ENCODE peak calls at places on chromosomes 12 and 14, in four cellular contexts. S is breast epithelium, P is heart right ventricle, C is Karpas-422. T is an unnamed sample.

GRCh38 chr14:72552236-72552635 is 341.7 kb downstream of the DPF3 start:
- DNase-seq in S (no peak), P (no peak), C (no peak), T (no peak)

GRCh38 chr12:88375960-88376305 is 204.3 kb downstream of the KITLG start:
- DNase-seq in S (no peak), P (no peak), C (no peak), T (no peak)

GRCh38 chr12:131755305-131756113 is 44.6 kb downstream of the SFSWAP start:
- DNase-seq in S (peak; percentile 5), P (no peak), C (peak; percentile 76), T (no peak)

GRCh38 chr14:75224561-75224960 is 48.1 kb upstream of the TMED10 start:
- DNase-seq in S (no peak), P (no peak), C (no peak), T (no peak)

GRCh38 chr14:22991852-22992251 is 9.5 kb upstream of the AJUBA start:
- DNase-seq in S (no peak), P (no peak), C (no peak), T (no peak)

GRCh38 chr12:132238487-132239248 is 90.7 kb downstream of the GALNT9 start:
- DNase-seq in S (no peak), P (no peak), C (peak; percentile 63), T (no peak)

GRCh38 chr14:88631091-88631490 is 68.3 kb downstream of the ZC3H14 start:
- DNase-seq in S (no peak), P (no peak), C (no peak), T (no peak)

GRCh38 chr14:36584167-36584811 is 1.9 kb upstream of the NKX2-8 start:
- DNase-seq in S (no peak), P (no peak), C (no peak), T (no peak)

GRCh38 chr12:110741795-110742717 is 635 bp downstream of the PPP1CC start:
- DNase-seq in S (peak; percentile 57), P (no peak), C (peak; percentile 79), T (no peak)

GRCh38 chr12:21655594-21655993 is 2.0 kb downstream of the LDHB start:
- DNase-seq in S (no peak), P (no peak), C (no peak), T (no peak)

GRCh38 chr12:122895757-122896636 is at the start of gene VPS37B:
- DNase-seq in S (peak; percentile 77), P (peak; percentile 87), C (peak; percentile 26), T (peak; percentile 74)

GRCh38 chr12:77940011-77940423 is 109.3 kb downstream of the NAV3 start:
- DNase-seq in S (no peak), P (no peak), C (no peak), T (no peak)

GRCh38 chr14:41607119-41607785 is 576 bp downstream of the LRFN5 start:
- DNase-seq in S (no peak), P (no peak), C (no peak), T (no peak)

GRCh38 chr14:23512156-23512555 is 39.4 kb downstream of the ZFHX2 start:
- DNase-seq in S (no peak), P (no peak), C (no peak), T (no peak)

GRCh38 chr12:47219243-47219642 is 139.5 kb upstream of the AMIGO2 start:
- DNase-seq in S (no peak), P (no peak), C (no peak), T (no peak)

GRCh38 chr12:32107376-32108267 is 975 bp downstream of the BICD1 start:
- DNase-seq in S (no peak), P (no peak), C (peak; percentile 62), T (no peak)

GRCh38 chr12:68613209-68613904 is 2.7 kb downstream of the RAP1B start:
- DNase-seq in S (no peak), P (no peak), C (peak; percentile 40), T (no peak)

GRCh38 chr12:31119531-31120211 is 46.0 kb downstream of the DDX11 start:
- DNase-seq in S (no peak), P (no peak), C (no peak), T (no peak)

GRCh38 chr12:123131879-123132402 is 18.9 kb downstream of the PITPNM2 start:
- DNase-seq in S (peak; percentile 83), P (no peak), C (no peak), T (peak; percentile 77)

GRCh38 chr14:51219473-51220448 is 20.3 kb upstream of the TMX1 start:
- DNase-seq in S (no peak), P (no peak), C (peak; percentile 70), T (no peak)

GRCh38 chr12:106315523-106315922 is 13.0 kb downstream of the TCP11L2 start:
- DNase-seq in S (no peak), P (no peak), C (no peak), T (no peak)

GRCh38 chr14:60051690-60052324 is 39.9 kb upstream of the PCNX4 start:
- DNase-seq in S (no peak), P (no peak), C (no peak), T (no peak)

GRCh38 chr14:66965831-66966230 is 223.4 kb upstream of the GARIN2 start:
- DNase-seq in S (no peak), P (no peak), C (no peak), T (no peak)

GRCh38 chr14:49971156-49972141 is 78.6 kb downstream of the ARF6 start:
- DNase-seq in S (no peak), P (no peak), C (peak; percentile 99), T (no peak)

GRCh38 chr12:50282581-50283229 is 615 bp downstream of the LIMA1 start:
- DNase-seq in S (no peak), P (no peak), C (no peak), T (no peak)

GRCh38 chr12:6332459-6332858 is 9.4 kb downstream of the TNFRSF1A start:
- DNase-seq in S (no peak), P (no peak), C (no peak), T (no peak)

GRCh38 chr12:104060791-104061190 is 3.5 kb upstream of the HCFC2 start:
- DNase-seq in S (no peak), P (no peak), C (no peak), T (no peak)

GRCh38 chr14:23321572-23322547 is 603 bp downstream of the PABPN1 start:
- DNase-seq in S (no peak), P (no peak), C (peak; percentile 83), T (no peak)

GRCh38 chr12:102568151-102568815 is 87.9 kb upstream of the IGF1 start:
- DNase-seq in S (no peak), P (no peak), C (no peak), T (no peak)

GRCh38 chr14:105865904-105866840 is 339.8 kb downstream of the TMEM121 start:
- DNase-seq in S (no peak), P (no peak), C (no peak), T (peak; percentile 76)

GRCh38 chr12:29497588-29497987 is at the start of gene OVCH1:
- DNase-seq in S (no peak), P (no peak), C (no peak), T (peak; percentile 63)

GRCh38 chr14:60506462-60506984 is 2.4 kb upstream of the SIX6 start:
- DNase-seq in S (no peak), P (no peak), C (no peak), T (no peak)

GRCh38 chr12:56836317-56836716 is 73.2 kb downstream of the HSD17B6 start:
- DNase-seq in S (no peak), P (no peak), C (no peak), T (peak; percentile 42)

GRCh38 chr12:132018193-132018916 is 68.6 kb downstream of the EP400 start:
- DNase-seq in S (no peak), P (no peak), C (no peak), T (no peak)

GRCh38 chr12:2353691-2354090 is 300.9 kb downstream of the CACNA1C start:
- DNase-seq in S (no peak), P (no peak), C (no peak), T (no peak)

GRCh38 chr12:2348477-2348852 is 295.7 kb downstream of the CACNA1C start:
- DNase-seq in S (no peak), P (no peak), C (no peak), T (no peak)

GRCh38 chr12:2352203-2352602 is 299.4 kb downstream of the CACNA1C start:
- DNase-seq in S (no peak), P (no peak), C (no peak), T (no peak)

GRCh38 chr12:2353281-2353680 is 300.5 kb downstream of the CACNA1C start:
- DNase-seq in S (no peak), P (no peak), C (no peak), T (peak; percentile 58)

GRCh38 chr12:2351129-2351528 is 298.3 kb downstream of the CACNA1C start:
- DNase-seq in S (no peak), P (no peak), C (no peak), T (no peak)
- H3K4me1 ChIP-seq in S (no peaks in the 10 kb centered on the region), P (peaks cover 84% of the 10 kb centered on the region), C (no peaks in the 10 kb centered on the region), T (peaks cover 14% of the 10 kb centered on the region)

GRCh38 chr14:71488703-71489141 is 443.5 kb upstream of the RGS6 start:
- DNase-seq in S (no peak), P (no peak), C (no peak), T (no peak)
- H3K4me3 ChIP-seq in S (no peak overlapping the region), P (no peak overlapping the region), C (no peak overlapping the region), T (no peak overlapping the region)

DNA sequence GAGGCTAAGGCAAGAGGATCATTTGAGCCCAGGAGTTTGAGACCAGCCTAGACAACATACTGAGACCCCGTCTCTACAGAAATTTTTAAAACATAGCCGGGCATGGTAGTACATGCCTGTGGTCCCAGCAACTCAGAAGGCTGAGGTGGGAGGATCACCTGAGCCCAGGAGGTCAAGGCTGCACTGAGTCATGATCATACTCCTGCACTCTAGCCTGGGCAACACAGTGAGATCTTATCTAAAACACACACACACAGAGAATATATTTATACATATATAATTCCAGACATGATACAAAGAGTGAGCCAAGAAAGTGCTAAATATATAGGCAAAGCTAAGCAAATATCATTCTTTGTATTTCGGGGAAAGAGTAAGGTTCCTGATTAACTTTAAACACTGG is 9.4 kb downstream of the ZFC3H1 start:
- DNase-seq in S (no peak), P (no peak), C (no peak), T (no peak)
- H3K36me3 ChIP-seq in S (no peaks in the 10 kb centered on the region), P (no peaks in the 10 kb centered on the region), C (peaks cover 82% of the 10 kb centered on the region), T (peaks cover 16% of the 10 kb centered on the region)

GRCh38 chr14:103941462-103941861 is 867 bp downstream of the RD3L start:
- DNase-seq in S (no peak), P (no peak), C (no peak), T (no peak)
- H3K4me1 ChIP-seq in S (no peaks in the 10 kb centered on the region), P (peaks cover 8% of the 10 kb centered on the region), C (no peaks in the 10 kb centered on the region), T (no peaks in the 10 kb centered on the region)

GRCh38 chr12:57936513-57936883 is 4.9 kb upstream of the ATP23 start:
- DNase-seq in S (no peak), P (no peak), C (no peak), T (no peak)
- H3K4me3 ChIP-seq in S (peak overlapping the region; percentile 65), P (peak overlapping the region; percentile 72), C (peak overlapping the region; percentile 81), T (peak overlapping the region; percentile 67)